ENCODE peak calls at places on chromosomes 1 and 21, in six cellular contexts. I, B, Y, Q, O and A are unnamed samples.

GRCh38 chr21:28144653-28145052 is 848.0 kb downstream of the LTN1 start:
- DNase-seq in I (no peak), B (no peak), Y (no peak), Q (no peak), O (no peak), A (no peak)

GRCh38 chr1:73100216-73100615 is 817.9 kb upstream of the NEGR1 start:
- DNase-seq in I (peak; percentile 56), B (no peak), Y (no peak), Q (no peak), O (no peak), A (no peak)

GRCh38 chr1:4215391-4215790 is 315.3 kb upstream of the C1orf174 start:
- DNase-seq in I (no peak), B (no peak), Y (no peak), Q (no peak), O (no peak), A (no peak)

GRCh38 chr1:43546388-43547100 is 15.9 kb downstream of the PTPRF start:
- DNase-seq in I (no peak), B (no peak), Y (no peak), Q (no peak), O (no peak), A (no peak)

GRCh38 chr1:210239295-210240155 is 6.9 kb downstream of the SERTAD4 start:
- DNase-seq in I (peak; percentile 66), B (peak; percentile 85), Y (no peak), Q (peak; percentile 90), O (no peak), A (no peak)

GRCh38 chr1:27423701-27424100 is 31.3 kb downstream of the GPR3 start:
- DNase-seq in I (no peak), B (no peak), Y (no peak), Q (no peak), O (no peak), A (no peak)

GRCh38 chr1:119294199-119294598 is 74.4 kb upstream of the HAO2 start:
- DNase-seq in I (no peak), B (no peak), Y (no peak), Q (no peak), O (no peak), A (no peak)

GRCh38 chr1:22877980-22878379 is 94.7 kb downstream of the LACTBL1 start:
- DNase-seq in I (no peak), B (no peak), Y (no peak), Q (no peak), O (no peak), A (no peak)

GRCh38 chr1:36359383-36359782 is 26.3 kb downstream of the STK40 start:
- DNase-seq in I (no peak), B (no peak), Y (no peak), Q (no peak), O (no peak), A (no peak)

GRCh38 chr1:234583755-234584430 is 26.1 kb downstream of the IRF2BP2 start:
- DNase-seq in I (no peak), B (no peak), Y (peak; percentile 81), Q (no peak), O (peak; percentile 33), A (no peak)

GRCh38 chr1:172976222-172977041 is 74.3 kb downstream of the TNFSF18 start:
- DNase-seq in I (no peak), B (peak; percentile 87), Y (peak; percentile 49), Q (peak; percentile 98), O (peak; percentile 5), A (no peak)

GRCh38 chr1:63124666-63125191 is 197.6 kb upstream of the FOXD3 start:
- DNase-seq in I (no peak), B (peak; percentile 70), Y (no peak), Q (peak; percentile 92), O (no peak), A (no peak)

GRCh38 chr1:222555992-222556615 is 8.2 kb upstream of the HHIPL2 start:
- DNase-seq in I (no peak), B (peak; percentile 9), Y (no peak), Q (no peak), O (no peak), A (no peak)

GRCh38 chr21:14452031-14452778 is 69.3 kb upstream of the HSPA13 start:
- DNase-seq in I (no peak), B (no peak), Y (no peak), Q (no peak), O (no peak), A (no peak)

GRCh38 chr1:244431166-244431565 is 20.5 kb downstream of the ADSS2 start:
- DNase-seq in I (no peak), B (no peak), Y (no peak), Q (no peak), O (no peak), A (no peak)

GRCh38 chr1:74362691-74363090 is 127.5 kb downstream of the TNNI3K start:
- DNase-seq in I (no peak), B (no peak), Y (no peak), Q (no peak), O (no peak), A (no peak)

GRCh38 chr1:56535362-56535761 is 44.0 kb downstream of the PLPP3 start:
- DNase-seq in I (peak; percentile 93), B (no peak), Y (no peak), Q (no peak), O (no peak), A (no peak)

GRCh38 chr1:66197785-66198184 is 336.2 kb upstream of the SGIP1 start:
- DNase-seq in I (no peak), B (no peak), Y (no peak), Q (no peak), O (no peak), A (no peak)

GRCh38 chr21:45966995-45967394 is 14.6 kb upstream of the COL6A1 start:
- DNase-seq in I (no peak), B (no peak), Y (no peak), Q (no peak), O (no peak), A (no peak)

DNA sequence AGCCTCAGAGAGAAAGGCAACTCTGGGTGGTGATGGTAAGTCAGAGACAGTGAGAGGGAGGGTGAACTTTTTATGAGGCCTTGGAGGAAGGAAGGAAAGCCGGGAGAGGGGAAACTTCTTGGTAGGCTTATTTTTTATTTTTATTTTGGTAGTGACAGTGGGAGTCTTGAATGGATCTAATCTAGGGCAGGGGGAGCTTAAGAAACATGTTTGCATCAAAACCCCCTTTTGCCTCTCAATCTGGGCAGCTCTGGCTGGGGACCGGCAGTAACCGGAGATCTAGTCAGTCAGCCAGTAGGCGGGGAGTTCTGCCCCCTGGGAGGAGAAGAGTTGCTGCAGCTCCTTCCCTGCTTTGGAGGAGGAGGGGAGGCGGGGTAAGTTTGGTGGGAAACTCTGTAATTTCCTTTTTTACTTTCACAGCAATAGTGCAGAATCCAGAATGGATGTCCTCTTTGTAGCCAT is at the start of gene C1orf54:
- DNase-seq in I (peak; percentile 89), B (peak; percentile 72), Y (no peak), Q (peak; percentile 73), O (peak; percentile 85), A (no peak)
- TF ChIP-seq CTCF in I (no peak), B (peak; percentile 33), Y (no peak), Q (peak; percentile 31), O (no peak), A (no peak)

GRCh38 chr1:7093297-7093696 is 308.0 kb downstream of the CAMTA1 start:
- DNase-seq in I (peak; percentile 24), B (no peak), Y (no peak), Q (no peak), O (no peak), A (no peak)
- TF ChIP-seq CTCF in I (no peak), B (no peak), Y (no peak), Q (no peak), O (no peak), A (no peak)

DNA sequence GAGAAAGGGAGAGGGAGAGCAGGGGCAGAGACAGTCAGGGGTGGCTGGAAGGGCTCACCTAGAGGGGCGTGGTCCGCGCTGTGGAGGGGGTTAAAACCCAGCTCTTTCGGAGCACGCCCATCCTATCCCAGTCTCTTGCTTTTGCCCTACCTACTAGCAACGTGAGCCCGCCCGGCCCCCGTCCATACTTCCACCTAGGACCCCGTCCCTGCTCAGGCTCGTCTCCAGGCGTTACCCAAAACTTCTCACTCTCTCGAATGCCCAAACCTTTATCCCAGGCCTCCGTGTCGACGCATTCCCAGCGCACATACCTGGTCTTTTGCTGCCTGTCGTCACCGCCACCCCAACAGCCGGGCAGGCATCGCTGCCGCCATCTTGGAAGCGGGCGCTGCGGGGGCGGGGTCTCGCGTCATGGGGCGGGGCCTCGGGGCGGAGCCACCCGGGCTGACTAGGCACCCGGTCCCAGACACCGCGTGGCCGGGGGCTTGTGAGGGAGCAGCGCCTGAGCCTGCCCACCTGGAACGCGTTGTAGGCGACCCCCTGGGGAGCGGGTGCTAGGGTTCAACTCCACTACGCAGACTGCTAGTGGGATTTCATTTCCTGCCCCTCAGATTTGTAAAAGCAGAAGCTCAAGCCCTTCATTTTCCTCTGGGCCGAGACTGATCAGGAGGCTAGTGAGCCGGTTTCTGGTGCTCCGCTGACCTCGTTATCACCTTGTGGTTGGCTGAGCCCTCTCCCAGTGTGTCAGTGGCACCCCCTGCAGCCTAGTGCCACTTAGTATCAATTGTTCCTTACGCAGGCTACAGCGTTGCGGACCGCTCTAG is at the start of gene B4GALT3:
- DNase-seq in I (peak; percentile 92), B (peak; percentile 65), Y (peak; percentile 94), Q (peak; percentile 78), O (peak; percentile 89), A (peak; percentile 83)
- TF ChIP-seq CTCF in I (peak; percentile 32), B (no peak), Y (peak; percentile 37), Q (no peak), O (no peak), A (peak; percentile 19)

DNA sequence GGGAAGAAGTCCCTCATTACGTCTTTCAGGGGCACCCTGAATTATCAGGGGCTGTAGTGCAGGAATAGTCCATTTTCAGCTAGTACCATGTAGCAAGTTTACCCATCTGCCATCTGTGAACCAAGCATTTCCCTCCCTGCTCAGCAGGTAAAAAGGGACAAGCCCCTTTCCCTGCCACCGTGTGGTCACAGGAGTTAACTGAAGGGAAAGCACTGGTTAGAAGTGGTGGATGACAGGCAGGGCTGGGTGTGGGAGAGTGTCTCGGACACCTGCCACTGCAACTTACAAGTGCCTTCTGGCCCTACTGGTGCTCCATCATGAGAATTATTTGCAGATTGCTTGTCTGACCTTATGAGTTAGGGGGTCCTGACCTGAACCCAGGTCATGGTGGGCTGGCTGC is 32.0 kb upstream of the IGSF5 start:
- DNase-seq in I (peak; percentile 52), B (no peak), Y (no peak), Q (no peak), O (no peak), A (no peak)
- TF ChIP-seq CTCF in I (no peak), B (no peak), Y (no peak), Q (no peak), O (no peak), A (no peak)